ENCODE peak calls at places on chromosomes 16 and 17, in four cellular contexts. F, R, U and L are unnamed samples. For H3F3A, the result is how much of the 10 kb centered on the place peaks cover.

GRCh38 chr17:79382313-79382712 is 228.5 kb downstream of the RBFOX3 start:
- DNase-seq in U (no peak), F (no peak), R (no peak), L (no peak)

GRCh38 chr17:77382356-77382911 is 241.7 kb downstream of the SEC14L1 start:
- DNase-seq in F (no peak), R (peak), U (no peak), L (no peak)

GRCh38 chr17:72661093-72661944 is 431.2 kb downstream of the SLC39A11 start:
- DNase-seq in F (peak), R (no peak), U (no peak), L (peak)

GRCh38 chr16:65876200-65876498 is 490.3 kb upstream of the CDH5 start:
- DNase-seq in U (peak), R (no peak), F (peak), L (no peak)

GRCh38 chr16:56671706-56672105 is 2.1 kb downstream of the MT1H start:
- DNase-seq in R (no peak), F (peak), U (peak), L (no peak)

GRCh38 chr16:81458149-81458669 is 13.6 kb downstream of the CMIP start:
- DNase-seq in F (no peak), R (no peak), U (no peak), L (no peak)

GRCh38 chr17:64028874-64029464 is 8.5 kb upstream of the ICAM2 start:
- DNase-seq in U (peak), F (peak), R (peak), L (peak)

GRCh38 chr16:11401161-11402050 is 56.1 kb downstream of the RMI2 start:
- DNase-seq in R (no peak), F (peak), U (peak), L (no peak)

GRCh38 chr16:66036775-66037715 is 329.4 kb upstream of the CDH5 start:
- DNase-seq in R (no peak), U (peak), F (no peak), L (no peak)

GRCh38 chr16:2489581-2489980 is 14.7 kb downstream of the TBC1D24 start:
- DNase-seq in R (no peak), F (no peak), U (no peak), L (no peak)

GRCh38 chr17:76154935-76155845 is 14.1 kb upstream of the FOXJ1 start:
- DNase-seq in F (no peak), R (no peak), U (no peak), L (no peak)

GRCh38 chr17:56804454-56804853 is 29.3 kb downstream of the C17orf67 start:
- DNase-seq in F (no peak), R (no peak), U (no peak), L (no peak)

GRCh38 chr17:83083368-83084201 is 4.2 kb downstream of the METRNL start:
- DNase-seq in F (peak), R (no peak), U (peak), L (peak)

GRCh38 chr17:41678907-41679739 is 9.6 kb upstream of the EIF1 start:
- DNase-seq in U (peak), R (no peak), F (peak), L (peak)

GRCh38 chr17:3532106-3532858 is 25.3 kb downstream of the TRPV3 start:
- DNase-seq in U (no peak), F (no peak), R (no peak), L (no peak)

GRCh38 chr16:4115209-4115940 is 867 bp downstream of the ADCY9 start:
- DNase-seq in U (peak), R (peak), F (peak), L (peak)

GRCh38 chr16:49161191-49161590 is 120.4 kb downstream of the CBLN1 start:
- DNase-seq in R (no peak), U (no peak), F (no peak), L (no peak)

GRCh38 chr17:48150602-48151001 is 43.0 kb downstream of the SNX11 start:
- DNase-seq in R (no peak), F (no peak), U (no peak), L (no peak)

GRCh38 chr16:15986261-15986660 is 36.8 kb downstream of the ABCC1 start:
- DNase-seq in U (no peak), R (no peak), F (no peak), L (no peak)

GRCh38 chr17:39813631-39814030 is 50.5 kb downstream of the IKZF3 start:
- DNase-seq in F (no peak), R (no peak), U (no peak), L (no peak)

GRCh38 chr17:63430223-63430622 is 15.9 kb downstream of the CYB561 start:
- DNase-seq in U (no peak), F (no peak), R (no peak), L (no peak)

GRCh38 chr16:23967018-23967417 is 131.2 kb downstream of the PRKCB start:
- DNase-seq in F (no peak), R (no peak), U (no peak), L (no peak)

GRCh38 chr16:74862743-74863244 is 88.2 kb upstream of the FA2H start:
- DNase-seq in R (peak), U (peak), F (peak), L (peak)

GRCh38 chr17:51371732-51372151 is 111.4 kb downstream of the UTP18 start:
- DNase-seq in R (peak), F (peak), U (peak), L (peak)

GRCh38 chr16:75288596-75289120 is 37.2 kb upstream of the BCAR1 start:
- DNase-seq in F (no peak), U (no peak), R (no peak), L (no peak)

GRCh38 chr16:15495898-15496297 is 61.5 kb downstream of the BMERB1 start:
- DNase-seq in F (no peak), R (no peak), U (no peak), L (no peak)

GRCh38 chr16:25151996-25152395 is 40.5 kb downstream of the LCMT1 start:
- DNase-seq in F (peak), R (no peak), U (peak), L (peak)

GRCh38 chr17:43918026-43918389 is 10.7 kb upstream of the MPP2 start:
- DNase-seq in F (no peak), R (no peak), U (no peak), L (no peak)

GRCh38 chr17:43917348-43918025 is 10.2 kb upstream of the MPP2 start:
- DNase-seq in U (peak), F (no peak), R (peak), L (no peak)

GRCh38 chr17:43915561-43915960 is 8.2 kb upstream of the MPP2 start:
- DNase-seq in U (peak), F (no peak), R (no peak), L (no peak)

GRCh38 chr17:43916385-43916784 is 9.0 kb upstream of the MPP2 start:
- DNase-seq in R (no peak), U (no peak), F (no peak), L (no peak)

DNA sequence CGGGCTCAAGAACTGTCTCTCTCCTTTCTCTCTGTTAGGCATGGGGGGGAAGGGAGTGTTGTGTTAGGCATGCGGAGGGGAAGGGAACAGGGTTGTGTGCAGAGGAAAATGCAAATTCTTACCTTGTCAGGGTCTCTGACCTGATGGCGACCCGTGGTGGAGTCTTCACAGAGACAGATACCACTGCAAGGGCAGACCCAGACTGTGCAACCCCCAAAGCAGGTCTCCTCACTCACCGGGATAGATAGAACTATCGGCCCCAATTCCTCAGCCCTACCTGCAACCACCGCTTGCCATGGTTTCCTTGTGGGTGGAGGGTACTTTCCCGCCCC is 9.6 kb upstream of the MPP2 start:
- DNase-seq in U (no peak), R (no peak), F (no peak), L (no peak)
- H2AFZ ChIP-seq in U (no peak), R (peak), F (no peak), L (no peak)

GRCh38 chr17:5133311-5133710 is 17.5 kb downstream of the USP6 start:
- DNase-seq in R (no peak), U (no peak), F (no peak), L (no peak)

GRCh38 chr17:5139454-5139725 is 23.6 kb downstream of the USP6 start:
- DNase-seq in R (no peak), U (no peak), F (no peak), L (no peak)

GRCh38 chr17:5135726-5136579 is 20.1 kb downstream of the USP6 start:
- DNase-seq in R (no peak), F (no peak), U (no peak), L (no peak)

DNA sequence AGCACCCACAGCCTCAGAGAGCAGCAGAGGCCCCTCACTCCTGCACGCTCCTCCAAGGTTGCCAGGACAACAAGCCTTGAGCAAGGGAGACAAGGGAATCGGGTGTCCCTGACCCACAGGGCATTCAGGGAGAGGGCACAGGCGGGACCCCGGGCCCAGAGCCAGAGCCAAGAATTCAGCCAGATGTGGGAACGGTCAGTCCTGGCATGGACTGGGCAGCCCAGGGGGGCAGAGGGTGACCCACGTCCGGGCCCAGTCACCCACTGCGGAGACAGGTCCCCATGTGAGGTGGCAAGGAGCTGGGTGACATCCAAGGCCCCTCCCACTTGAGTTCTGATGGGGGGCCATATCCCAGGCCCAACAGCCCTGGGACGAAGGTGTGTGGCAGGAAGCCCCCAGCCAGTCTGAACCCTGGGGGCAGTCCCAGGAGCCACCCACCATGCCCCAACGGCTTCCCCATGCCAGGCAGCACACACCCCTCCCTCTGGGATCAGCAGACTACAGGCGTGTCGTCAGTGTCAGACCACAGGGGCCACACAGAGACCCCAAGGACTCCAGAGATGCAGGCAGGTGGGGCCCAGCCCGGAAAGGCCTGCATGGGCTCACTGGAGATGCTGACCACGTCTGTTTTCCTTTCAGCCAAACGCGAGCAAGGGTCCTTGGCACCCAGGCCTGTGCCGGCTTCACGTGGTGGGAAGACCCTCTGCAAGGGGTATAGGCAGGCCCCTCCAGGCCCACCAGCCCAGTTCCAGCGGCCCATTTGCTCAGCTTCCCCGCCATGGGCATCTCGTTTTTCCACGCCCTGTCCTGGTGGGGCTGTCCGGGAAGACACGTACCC is 23.0 kb downstream of the USP6 start:
- DNase-seq in R (no peak), U (no peak), F (no peak), L (no peak)
- H3F3A ChIP-seq in R (under half), U (under half), F (under half), L (under half)

DNA sequence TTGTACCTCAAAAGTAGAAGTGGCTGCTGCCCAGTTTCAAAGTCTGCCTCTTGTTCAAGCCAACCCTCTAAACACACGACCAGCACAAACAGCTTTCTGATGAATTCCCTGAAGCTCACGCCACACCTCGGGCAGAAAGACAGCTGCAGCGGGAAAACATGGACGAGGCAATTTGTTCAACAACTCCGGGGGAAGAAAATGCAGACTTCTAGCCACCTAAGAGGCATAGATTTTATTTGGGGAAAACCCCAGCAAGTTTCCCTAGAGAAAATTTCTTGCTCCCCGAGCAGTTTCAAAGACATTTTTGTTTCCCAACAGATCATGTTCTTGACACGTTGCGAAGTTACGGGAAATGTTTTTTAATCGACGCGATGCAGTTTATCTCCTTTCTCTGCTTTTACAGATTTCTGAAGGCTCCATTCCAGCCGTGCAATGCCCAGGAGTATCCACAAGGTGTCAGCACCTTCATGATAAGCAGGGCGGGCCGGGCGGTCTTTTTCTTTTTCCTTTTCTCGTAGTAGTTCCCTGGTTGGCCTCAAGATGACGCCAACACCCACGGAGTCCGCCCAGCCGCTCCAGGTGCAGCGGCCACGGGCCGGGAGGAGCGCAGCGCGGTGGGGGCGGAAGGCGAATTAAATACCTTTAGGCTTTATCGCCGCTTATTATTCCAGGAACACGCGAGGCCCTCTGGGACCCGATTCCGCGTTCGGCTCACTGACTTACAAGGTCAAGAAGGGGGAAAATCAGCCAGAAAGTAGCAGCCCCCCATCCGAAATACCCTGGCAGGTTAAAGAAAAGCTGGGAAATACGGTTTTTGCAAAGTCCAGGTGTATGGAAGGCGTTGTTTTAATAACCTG is 2.9 kb upstream of the FOXC2 start:
- DNase-seq in U (peak), F (peak), R (peak), L (peak)
- TF ChIP-seq EZH2 in U (no peak), F (no peak), R (peak), L (no peak)

GRCh38 chr17:29789186-29790170 is 140.6 kb downstream of the SSH2 start:
- DNase-seq in R (peak), U (peak), F (peak), L (no peak)
- H2AFZ ChIP-seq in R (no peak), U (no peak), F (no peak), L (no peak)

DNA sequence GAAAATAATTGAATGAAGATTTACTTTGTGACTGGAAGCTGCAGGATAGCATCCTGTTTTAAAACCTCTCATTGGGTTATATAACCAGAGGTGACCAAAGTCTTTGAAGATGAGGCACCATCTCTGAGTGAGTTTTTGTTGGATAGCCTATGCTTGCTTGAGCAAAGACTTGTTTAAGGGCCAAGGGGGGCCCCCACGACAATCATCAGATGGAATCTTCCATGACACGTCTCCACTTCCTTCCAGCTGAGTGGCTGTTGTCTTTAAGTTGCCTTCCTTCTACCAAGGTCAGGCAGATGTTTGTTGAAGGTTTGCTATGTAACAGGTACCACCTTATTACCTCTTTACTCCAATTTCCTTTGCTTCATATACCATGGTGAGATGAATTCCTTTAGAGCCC is 188.8 kb downstream of the PRKCA start:
- DNase-seq in R (no peak), F (no peak), U (no peak), L (no peak)
- H3F3A ChIP-seq in R (under half), F (under half), U (under half), L (under half)